ENCODE peak calls at places on chromosomes 13 and 19, in six cellular contexts. A is A549, Q is upper lobe of left lung, F is GM12878, M is HepG2, U is K562. Z is an unnamed sample.

GRCh38 chr19:1856698-1857603 is 6.4 kb downstream of the KLF16 start:
- ATAC-seq in A (peak), U (peak), F (peak), Q (peak), M (peak), Z (peak)

GRCh38 chr13:26067601-26068000 is 15.8 kb upstream of the SHISA2 start:
- ATAC-seq in Q (no peak), M (no peak), A (no peak), U (no peak), F (no peak), Z (no peak)

GRCh38 chr13:82740442-82740841 is 1141.8 kb downstream of the SLITRK1 start:
- ATAC-seq in A (no peak), Q (peak), F (no peak), U (no peak), M (no peak), Z (no peak)

GRCh38 chr13:28530729-28531194 is 35.8 kb upstream of the FLT1 start:
- ATAC-seq in A (no peak), U (no peak), M (peak), Q (peak), F (peak), Z (no peak)

GRCh38 chr19:41584931-41585330 is 9.0 kb downstream of the CEACAM21 start:
- ATAC-seq in F (no peak), U (no peak), A (no peak), Q (no peak), M (no peak), Z (no peak)

GRCh38 chr13:48412100-48412556 is 785 bp downstream of the LPAR6 start:
- ATAC-seq in U (no peak), M (peak), Q (no peak), A (peak), F (peak), Z (no peak)

GRCh38 chr13:24261566-24261965 is 47.8 kb upstream of the C1QTNF9 start:
- ATAC-seq in Q (no peak), M (no peak), A (no peak), F (peak), U (no peak), Z (no peak)

GRCh38 chr19:33461256-33462111 is 60.1 kb downstream of the PEPD start:
- ATAC-seq in U (no peak), A (no peak), Q (no peak), M (no peak), F (no peak), Z (no peak)

GRCh38 chr19:10439588-10439987 is 19.2 kb downstream of the PDE4A start:
- ATAC-seq in U (no peak), Q (no peak), F (no peak), M (no peak), A (no peak), Z (no peak)

GRCh38 chr19:11624064-11624463 is 26.8 kb downstream of the ZNF627 start:
- ATAC-seq in F (no peak), Q (no peak), U (no peak), M (peak), A (no peak), Z (no peak)

DNA sequence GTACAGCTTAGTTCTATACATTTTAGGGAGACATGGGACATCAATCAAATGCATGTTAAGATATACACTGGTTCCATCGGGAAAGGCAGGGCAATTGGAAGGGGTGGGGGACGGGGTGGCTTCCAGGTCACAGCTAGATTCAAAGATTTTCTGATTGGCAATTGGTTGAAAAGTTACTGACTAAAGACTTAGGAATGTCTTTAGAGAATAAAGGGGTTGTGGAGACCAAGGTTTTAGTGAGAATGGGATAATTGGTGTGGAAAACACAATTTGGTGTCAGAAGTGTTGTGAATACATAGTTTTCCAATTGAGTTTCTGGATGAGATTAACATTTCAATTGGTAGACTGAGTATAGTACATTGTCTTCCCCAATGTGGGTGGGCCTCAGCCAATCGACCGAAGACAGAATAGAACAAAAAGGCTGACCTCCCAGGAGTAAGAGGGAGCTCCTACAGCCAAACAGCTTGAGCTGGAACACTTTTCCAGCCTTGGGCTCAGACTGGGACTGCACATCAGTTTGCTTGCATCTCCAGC is 988 bp upstream of the CCDC169 start:
- ATAC-seq in Q (no peak), M (no peak), F (no peak), U (peak), A (no peak), Z (no peak)
- H3K4me3 ChIP-seq in Q (no peak), M (no peak), F (no peak), U (peak), A (no peak), Z (peak)

GRCh38 chr19:4304509-4305252 is at the start of gene FSD1:
- ATAC-seq in M (peak), U (peak), F (peak), Q (no peak), A (peak), Z (no peak)
- TF ChIP-seq EP300 in M (no peak), U (no peak), F (no peak), Q (no peak), A (no peak), Z (no peak)

GRCh38 chr13:75713852-75714251 is 77.7 kb downstream of the LMO7 start:
- ATAC-seq in Q (peak), A (no peak), F (no peak), U (no peak), M (no peak), Z (no peak)
- H3K4me3 ChIP-seq in Q (no peak), A (no peak), F (no peak), U (no peak), M (no peak), Z (no peak)

DNA sequence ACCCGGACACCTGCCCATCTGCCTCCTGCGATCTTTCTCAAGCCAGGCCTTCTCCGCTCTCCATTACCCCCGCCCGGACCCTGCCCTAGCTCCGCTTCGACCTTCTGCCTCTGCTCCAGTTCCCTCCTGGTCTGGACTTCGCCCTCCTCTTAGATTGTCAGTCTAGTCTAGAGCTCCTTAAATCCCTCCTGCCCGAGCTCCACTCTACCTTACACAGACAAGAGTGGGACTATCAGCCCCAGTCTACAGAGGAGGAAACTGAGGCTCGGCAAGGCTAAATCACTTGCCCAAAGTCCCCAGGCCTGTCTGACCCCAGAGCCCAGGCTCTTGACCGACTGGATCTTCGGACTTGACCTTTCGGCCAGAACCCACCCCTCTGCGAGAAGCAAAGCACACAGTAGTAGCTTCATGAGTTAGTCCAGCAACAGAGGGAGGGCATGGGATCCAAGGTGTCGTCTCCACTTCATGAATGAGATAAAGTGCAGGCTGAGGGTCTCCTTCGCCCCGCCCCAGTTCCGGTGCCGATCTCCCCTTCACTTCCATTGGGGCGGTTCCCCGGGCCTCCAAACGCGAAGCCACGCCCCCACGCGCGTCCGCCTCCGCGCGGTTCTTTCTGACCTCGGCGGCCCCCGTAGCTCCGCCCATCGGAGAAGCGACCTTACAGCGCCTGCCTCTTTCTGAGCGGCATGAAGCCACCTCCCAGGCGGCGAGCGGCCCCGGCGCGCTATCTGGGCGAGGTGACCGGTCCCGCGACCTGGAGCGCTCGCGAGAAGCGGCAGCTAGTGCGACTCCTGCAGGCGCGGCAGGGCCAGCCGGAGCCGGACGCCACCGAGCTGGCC is at the start of gene SNAPC2:
- ATAC-seq in U (peak), Q (peak), F (peak), A (peak), M (peak), Z (peak)
- TF ChIP-seq EP300 in U (no peak), Q (no peak), F (no peak), A (no peak), M (peak), Z (no peak)

DNA sequence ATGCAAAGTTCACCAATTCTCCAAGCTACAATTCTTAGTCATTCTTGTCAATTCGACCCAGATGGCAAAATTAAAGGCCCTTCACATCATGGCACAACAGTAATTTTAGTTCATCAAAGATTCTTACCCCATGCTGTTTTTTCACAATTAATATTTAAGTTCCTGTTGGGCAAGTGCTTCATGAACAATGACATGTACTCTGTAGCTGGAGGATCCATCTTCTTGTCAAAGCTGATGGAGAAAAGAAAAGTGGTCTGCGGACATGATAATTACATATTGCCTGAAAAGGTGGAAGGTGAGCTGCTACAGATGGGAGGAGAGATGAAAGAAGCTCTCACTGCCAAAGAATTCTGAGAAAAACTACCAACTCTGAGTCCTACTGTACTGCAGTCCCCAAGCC is 1370.3 kb upstream of the SLC10A2 start:
- ATAC-seq in Q (no peak), A (no peak), U (no peak), M (no peak), F (no peak), Z (no peak)
- H3K4me3 ChIP-seq in Q (no peak), A (no peak), U (no peak), M (no peak), F (no peak), Z (no peak)

GRCh38 chr19:7368456-7368855 is 19.7 kb downstream of the ARHGEF18 start:
- ATAC-seq in Q (no peak), F (no peak), A (no peak), M (no peak), U (no peak), Z (peak)
- TF ChIP-seq EP300 in Q (no peak), F (no peak), A (no peak), M (no peak), U (no peak), Z (peak)

DNA sequence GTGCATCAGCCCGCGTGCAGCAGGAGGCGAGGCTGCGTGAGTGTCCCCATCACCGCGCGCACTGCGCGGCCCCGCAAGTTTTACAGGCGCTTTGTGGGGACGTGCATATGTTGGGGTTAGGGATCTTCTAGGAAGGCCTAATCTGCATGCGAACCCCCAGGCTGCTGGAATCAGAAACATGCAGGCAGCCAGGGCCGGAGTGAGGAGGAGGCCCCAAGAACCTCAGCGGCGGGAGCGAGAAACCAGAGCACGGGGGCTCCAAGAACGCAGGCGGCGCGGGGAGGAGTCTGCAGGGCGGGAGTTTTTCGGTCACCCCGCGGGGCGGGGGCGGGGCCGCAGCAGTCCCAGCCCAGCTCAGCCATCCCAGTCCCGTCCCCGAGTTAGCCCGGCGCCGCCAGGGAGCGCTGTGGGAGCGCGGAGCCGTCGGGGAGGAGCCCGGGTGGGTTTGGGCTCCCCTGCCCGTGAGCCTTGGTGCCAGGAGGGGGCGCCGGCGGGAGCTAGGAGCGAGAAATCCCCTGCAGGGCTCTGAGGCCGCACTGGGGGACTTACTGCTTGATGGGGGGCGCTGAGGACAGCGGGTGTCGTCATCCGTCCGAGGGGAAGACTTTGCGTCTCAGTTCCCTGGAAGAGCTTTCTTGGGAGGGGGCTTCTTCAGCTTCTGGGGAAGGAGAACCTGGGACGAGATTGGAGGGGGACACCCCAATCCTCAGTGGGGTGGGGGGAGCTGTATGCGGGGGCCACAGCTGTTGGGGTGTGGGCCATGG is 933 bp upstream of the NRTN start:
- ATAC-seq in Q (peak), U (peak), F (peak), M (peak), A (peak), Z (peak)
- H3K4me3 ChIP-seq in Q (peak), U (peak), F (peak), M (peak), A (peak), Z (no peak)

DNA sequence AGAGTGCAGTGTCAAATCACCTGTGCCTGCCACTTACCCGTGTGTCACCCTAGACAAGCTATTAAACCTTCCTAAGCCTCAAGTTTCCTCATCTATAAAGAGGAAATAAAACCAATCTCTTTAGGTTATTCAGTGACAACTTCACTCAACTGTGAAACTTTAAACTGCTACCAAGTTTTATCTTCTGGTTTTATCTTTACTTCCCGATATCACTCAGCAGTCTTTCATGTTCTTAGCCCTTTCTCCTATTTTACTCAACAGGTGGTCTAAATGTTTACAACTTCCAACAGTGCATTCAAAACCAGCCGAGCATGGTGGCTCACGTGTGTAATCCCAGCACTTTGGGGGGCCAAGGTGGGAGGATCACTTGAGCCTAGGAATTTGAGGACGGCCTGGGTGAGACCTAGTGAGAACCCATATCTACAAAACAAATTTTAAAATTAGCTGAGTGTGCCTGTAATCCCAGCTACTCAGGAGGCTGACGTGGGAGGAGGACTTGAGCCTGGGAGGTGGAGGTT is 59.6 kb downstream of the GPALPP1 start:
- ATAC-seq in M (no peak), Q (no peak), F (peak), U (no peak), A (no peak), Z (no peak)
- TF ChIP-seq EP300 in M (no peak), Q (no peak), F (no peak), U (no peak), A (no peak), Z (no peak)

DNA sequence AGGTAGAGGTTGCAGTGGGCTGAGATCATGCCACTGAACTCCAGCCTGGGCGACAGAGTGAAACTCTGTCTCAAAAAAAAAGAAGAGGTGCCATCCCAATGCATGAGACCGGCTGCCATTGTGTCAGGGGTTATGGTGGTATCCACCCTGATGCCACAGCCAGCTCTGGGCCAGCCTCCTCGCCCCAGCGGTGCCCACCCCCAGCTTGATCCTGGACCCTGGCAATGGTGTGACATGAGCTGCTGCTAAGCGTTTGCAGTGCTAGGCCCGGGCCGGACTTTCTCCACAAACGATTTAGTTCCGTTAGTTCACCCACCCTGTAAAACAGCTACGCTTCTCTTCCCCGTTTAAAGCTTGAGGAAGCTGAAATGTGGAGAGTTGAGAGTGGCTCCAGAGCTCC is 25.6 kb downstream of the NKPD1 start:
- ATAC-seq in Q (no peak), A (no peak), M (no peak), U (no peak), F (no peak), Z (no peak)
- H3K4me3 ChIP-seq in Q (no peak), A (no peak), M (no peak), U (no peak), F (no peak), Z (no peak)

Z was measured in gastroesophageal sphincter.